ENCODE peak calls at places on chromosomes 13 and 19, in five cellular contexts. Q, I, K, Z and L are unnamed samples.

GRCh38 chr13:19984430-19985218 is 26.1 kb downstream of the ZMYM2 start:
- DNase-seq in Q (no peak), I (no peak), K (no peak), Z (no peak), L (no peak)

GRCh38 chr13:112790735-112791641 is 101.2 kb downstream of the ATP11A start:
- DNase-seq in Q (no peak), I (no peak), K (peak), Z (no peak), L (no peak)

GRCh38 chr19:49564616-49565045 is 15.7 kb downstream of the NOSIP start:
- DNase-seq in Q (peak), I (no peak), K (no peak), Z (no peak), L (no peak)

GRCh38 chr13:24307211-24308067 is 1.9 kb upstream of the C1QTNF9 start:
- DNase-seq in Q (peak), I (no peak), K (no peak), Z (peak), L (no peak)

GRCh38 chr13:29909975-29910674 is 59.7 kb upstream of the UBL3 start:
- DNase-seq in Q (peak), I (no peak), K (no peak), Z (no peak), L (no peak)

GRCh38 chr19:39497850-39498261 is 891 bp upstream of the DLL3 start:
- DNase-seq in Q (no peak), I (no peak), K (no peak), Z (peak), L (peak)

GRCh38 chr13:59269476-59269875 is 894.3 kb downstream of the DIAPH3 start:
- DNase-seq in Q (no peak), I (no peak), K (no peak), Z (no peak), L (no peak)

GRCh38 chr13:75927183-75927582 is 291.1 kb downstream of the LMO7 start:
- DNase-seq in Q (no peak), I (no peak), K (no peak), Z (no peak), L (no peak)

GRCh38 chr13:37791699-37792098 is 77.9 kb downstream of the TRPC4 start:
- DNase-seq in Q (no peak), I (no peak), K (no peak), Z (no peak), L (no peak)

GRCh38 chr13:96662036-96662435 is 332.2 kb downstream of the OXGR1 start:
- DNase-seq in Q (no peak), I (no peak), K (no peak), Z (no peak), L (no peak)

GRCh38 chr19:17579523-17580244 is 24.2 kb downstream of the COLGALT1 start:
- DNase-seq in Q (peak), I (peak), K (peak), Z (peak), L (peak)

GRCh38 chr19:38975214-38975860 is at the start of gene FBXO17:
- DNase-seq in Q (no peak), I (peak), K (peak), Z (peak), L (peak)

GRCh38 chr19:48878219-48879024 is 6.2 kb downstream of the PPP1R15A start:
- DNase-seq in Q (peak), I (peak), K (no peak), Z (peak), L (no peak)

GRCh38 chr13:110676511-110677204 is 29.3 kb downstream of the CARS2 start:
- DNase-seq in Q (no peak), I (no peak), K (no peak), Z (no peak), L (no peak)

GRCh38 chr13:102227696-102228095 is 174.2 kb downstream of the FGF14 start:
- DNase-seq in Q (no peak), I (no peak), K (no peak), Z (no peak), L (peak)

GRCh38 chr19:29702161-29702957 is 12.7 kb downstream of the C19orf12 start:
- DNase-seq in Q (no peak), I (no peak), K (no peak), Z (no peak), L (no peak)

GRCh38 chr19:32831611-32832010 is 38.0 kb downstream of the SLC7A9 start:
- DNase-seq in Q (no peak), I (no peak), K (no peak), Z (no peak), L (no peak)

GRCh38 chr13:77692746-77693448 is 4.6 kb upstream of the SLAIN1 start:
- DNase-seq in Q (no peak), I (no peak), K (no peak), Z (no peak), L (no peak)

GRCh38 chr19:57829316-57829715 is 783 bp upstream of the ZNF587B start:
- DNase-seq in Q (no peak), I (no peak), K (no peak), Z (peak), L (no peak)

GRCh38 chr19:10567696-10568443 is 909 bp downstream of the CDKN2D start:
- DNase-seq in Q (no peak), I (no peak), K (no peak), Z (no peak), L (no peak)

GRCh38 chr19:11261902-11262839 is at the start of gene DOCK6:
- DNase-seq in Q (no peak), I (no peak), K (peak), Z (peak), L (peak)

GRCh38 chr13:44420376-44421220 is 47.0 kb downstream of the SERP2 start:
- DNase-seq in Q (no peak), I (no peak), K (no peak), Z (no peak), L (no peak)

GRCh38 chr19:3670796-3671679 is 29.2 kb downstream of the PIP5K1C start:
- DNase-seq in Q (no peak), I (peak), K (peak), Z (peak), L (no peak)

GRCh38 chr13:44364601-44365000 is 9.0 kb upstream of the SERP2 start:
- DNase-seq in Q (peak), I (no peak), K (no peak), Z (no peak), L (no peak)

GRCh38 chr13:99086869-99087129 is 108.9 kb upstream of the DOCK9 start:
- DNase-seq in Q (no peak), I (no peak), K (no peak), Z (no peak), L (no peak)

GRCh38 chr13:24161010-24161775 is 673 bp downstream of the SPATA13 start:
- DNase-seq in Q (peak), I (peak), K (peak), Z (peak), L (no peak)

GRCh38 chr13:97125051-97125809 is 96.9 kb upstream of the MBNL2 start:
- DNase-seq in Q (peak), I (no peak), K (peak), Z (peak), L (peak)

GRCh38 chr13:110162053-110162452 is 144.9 kb downstream of the COL4A1 start:
- DNase-seq in Q (no peak), I (no peak), K (no peak), Z (no peak), L (no peak)

GRCh38 chr13:113178070-113178895 is 19.8 kb downstream of the PROZ start:
- DNase-seq in Q (no peak), I (no peak), K (no peak), Z (no peak), L (no peak)

GRCh38 chr13:29369060-29369743 is 226.3 kb downstream of the SLC7A1 start:
- DNase-seq in Q (peak), I (no peak), K (no peak), Z (no peak), L (no peak)

GRCh38 chr13:52868190-52868589 is 19.8 kb upstream of the PCDH8 start:
- DNase-seq in Q (no peak), I (no peak), K (no peak), Z (no peak), L (no peak)

GRCh38 chr13:113917523-113918371 is 53.9 kb upstream of the GAS6 start:
- DNase-seq in Q (no peak), I (no peak), K (peak), Z (no peak), L (peak)

GRCh38 chr19:40672038-40672437 is 18.4 kb downstream of the NUMBL start:
- DNase-seq in Q (no peak), I (no peak), K (no peak), Z (no peak), L (no peak)

GRCh38 chr19:5013761-5014160 is 44.8 kb downstream of the KDM4B start:
- DNase-seq in Q (no peak), I (no peak), K (no peak), Z (no peak), L (no peak)

GRCh38 chr19:41296323-41296935 is 13.5 kb upstream of the CCDC97 start:
- DNase-seq in Q (peak), I (no peak), K (no peak), Z (no peak), L (no peak)

GRCh38 chr13:73171926-73172325 is 113.1 kb downstream of the KLF5 start:
- DNase-seq in Q (no peak), I (no peak), K (no peak), Z (no peak), L (no peak)

GRCh38 chr13:73173160-73173905 is 114.5 kb downstream of the KLF5 start:
- DNase-seq in Q (peak), I (no peak), K (no peak), Z (no peak), L (no peak)

GRCh38 chr13:73177017-73177416 is 118.2 kb downstream of the KLF5 start:
- DNase-seq in Q (no peak), I (no peak), K (no peak), Z (no peak), L (no peak)

GRCh38 chr13:73171242-73171641 is 112.4 kb downstream of the KLF5 start:
- DNase-seq in Q (peak), I (no peak), K (no peak), Z (no peak), L (no peak)

GRCh38 chr13:73174521-73175010 is 115.8 kb downstream of the KLF5 start:
- DNase-seq in Q (no peak), I (no peak), K (no peak), Z (no peak), L (no peak)
- H3K4me3 ChIP-seq in Q (no peak), I (no peak), K (no peak), Z (no peak), L (no peak)

DNA sequence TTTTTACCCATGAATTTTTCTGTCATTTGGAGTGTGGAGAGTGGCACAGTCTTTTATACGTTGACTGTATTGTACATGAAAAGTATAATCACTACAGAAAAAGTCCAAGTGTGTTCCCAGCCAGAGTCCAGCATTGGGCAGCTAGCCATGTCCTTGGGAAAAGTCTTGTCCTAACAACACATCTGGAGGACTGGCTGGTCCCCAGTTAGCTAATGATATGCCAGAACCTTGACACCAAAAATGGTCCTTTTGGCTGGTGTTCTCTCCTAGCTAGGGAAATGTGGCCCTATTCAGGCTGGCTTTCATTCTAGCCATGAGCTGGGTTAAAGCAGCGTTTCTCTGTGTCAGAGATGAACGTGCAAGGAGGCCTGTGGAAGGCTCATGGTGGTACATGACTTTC is 98.9 kb downstream of the ESD start:
- DNase-seq in Q (no peak), I (peak), K (peak), Z (peak), L (no peak)
- H3K4me3 ChIP-seq in Q (no peak), I (no peak), K (no peak), Z (no peak), L (no peak)

GRCh38 chr13:41502676-41503075 is 45.3 kb downstream of the RGCC start:
- DNase-seq in Q (no peak), I (no peak), K (no peak), Z (no peak), L (no peak)

GRCh38 chr13:41503386-41503785 is 46.0 kb downstream of the RGCC start:
- DNase-seq in Q (no peak), I (no peak), K (no peak), Z (no peak), L (no peak)

GRCh38 chr13:41500501-41500900 is 43.2 kb downstream of the RGCC start:
- DNase-seq in Q (no peak), I (no peak), K (no peak), Z (no peak), L (no peak)

GRCh38 chr13:41501281-41501680 is 43.9 kb downstream of the RGCC start:
- DNase-seq in Q (no peak), I (no peak), K (no peak), Z (no peak), L (no peak)

GRCh38 chr13:41502021-41502420 is 44.7 kb downstream of the RGCC start:
- DNase-seq in Q (no peak), I (no peak), K (no peak), Z (no peak), L (no peak)
- H3K4me3 ChIP-seq in Q (no peak), I (no peak), K (no peak), Z (no peak), L (no peak)

GRCh38 chr13:100210966-100211710 is 122.2 kb downstream of the PCCA start:
- DNase-seq in Q (no peak), I (no peak), K (no peak), Z (no peak), L (no peak)
- H3K4me3 ChIP-seq in Q (no peak), I (no peak), K (no peak), Z (no peak), L (no peak)

GRCh38 chr19:43983544-43983911 is 460 bp upstream of the ZNF155 start:
- DNase-seq in Q (no peak), I (no peak), K (no peak), Z (no peak), L (no peak)
- H3K4me3 ChIP-seq in Q (peak), I (peak), K (peak), Z (peak), L (peak)

GRCh38 chr19:46862974-46863632 is 2.3 kb downstream of the ARHGAP35 start:
- DNase-seq in Q (no peak), I (no peak), K (no peak), Z (peak), L (no peak)
- H3K4me3 ChIP-seq in Q (peak), I (peak), K (no peak), Z (peak), L (no peak)

GRCh38 chr19:19514881-19515763 is at the start of gene TSSK6:
- DNase-seq in Q (peak), I (no peak), K (no peak), Z (no peak), L (no peak)

GRCh38 chr19:19513671-19514070 is 1.7 kb downstream of the TSSK6 start:
- DNase-seq in Q (no peak), I (no peak), K (no peak), Z (no peak), L (no peak)

GRCh38 chr19:19517235-19517619 is 1.2 kb downstream of the NDUFA13 start:
- DNase-seq in Q (no peak), I (no peak), K (no peak), Z (no peak), L (no peak)

GRCh38 chr19:19515764-19516519 is at the start of gene NDUFA13:
- DNase-seq in Q (peak), I (peak), K (peak), Z (peak), L (peak)

GRCh38 chr19:19514215-19514633 is 1.1 kb downstream of the TSSK6 start:
- DNase-seq in Q (no peak), I (peak), K (peak), Z (peak), L (no peak)
- H3K4me3 ChIP-seq in Q (no peak), I (peak), K (no peak), Z (peak), L (no peak)

GRCh38 chr13:106486287-106486686 is 49.2 kb downstream of the EFNB2 start:
- DNase-seq in Q (no peak), I (no peak), K (no peak), Z (no peak), L (no peak)

GRCh38 chr13:106484084-106484754 is 51.2 kb downstream of the EFNB2 start:
- DNase-seq in Q (no peak), I (no peak), K (no peak), Z (no peak), L (no peak)

GRCh38 chr13:106488075-106488474 is 47.4 kb downstream of the EFNB2 start:
- DNase-seq in Q (no peak), I (no peak), K (no peak), Z (no peak), L (no peak)

GRCh38 chr13:106481919-106482318 is 53.5 kb downstream of the EFNB2 start:
- DNase-seq in Q (no peak), I (no peak), K (no peak), Z (no peak), L (no peak)

DNA sequence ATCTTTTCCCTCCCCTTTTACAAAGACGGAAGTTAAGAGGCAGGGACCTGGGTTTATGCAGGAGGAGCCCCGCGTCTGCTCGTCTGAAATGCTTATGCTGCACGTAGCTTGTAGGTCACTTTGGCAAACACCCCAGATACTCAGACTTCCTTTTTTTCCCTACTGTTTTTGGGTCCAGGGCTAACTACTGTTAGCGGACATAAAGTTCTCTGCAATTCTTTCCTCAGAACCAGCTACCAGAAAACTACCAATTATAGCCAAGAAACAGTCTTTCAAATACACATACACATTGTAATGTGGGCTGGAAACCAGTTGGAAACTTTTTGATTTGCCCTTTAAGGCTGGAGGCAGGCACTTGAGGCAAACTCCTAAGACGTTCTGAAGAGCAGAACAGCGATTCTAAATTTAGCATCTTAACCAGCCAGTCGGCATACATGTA is 50.7 kb downstream of the EFNB2 start:
- DNase-seq in Q (no peak), I (peak), K (no peak), Z (peak), L (no peak)
- H3K4me3 ChIP-seq in Q (no peak), I (peak), K (no peak), Z (no peak), L (no peak)

GRCh38 chr19:50719119-50719435 is 525 bp downstream of the SHANK1 start:
- DNase-seq in Q (no peak), I (no peak), K (no peak), Z (no peak), L (no peak)

GRCh38 chr19:50717891-50718254 is 1.7 kb downstream of the SHANK1 start:
- DNase-seq in Q (no peak), I (no peak), K (no peak), Z (no peak), L (no peak)

GRCh38 chr19:50716178-50717025 is 3.2 kb downstream of the SHANK1 start:
- DNase-seq in Q (no peak), I (no peak), K (no peak), Z (no peak), L (no peak)

GRCh38 chr19:50718255-50719118 is 1.1 kb downstream of the SHANK1 start:
- DNase-seq in Q (no peak), I (no peak), K (no peak), Z (no peak), L (no peak)

GRCh38 chr19:50717026-50717723 is 2.4 kb downstream of the SHANK1 start:
- DNase-seq in Q (no peak), I (no peak), K (no peak), Z (no peak), L (no peak)
- H3K4me3 ChIP-seq in Q (no peak), I (no peak), K (no peak), Z (no peak), L (no peak)

GRCh38 chr19:55464039-55464668 is 397 bp downstream of the C19orf85 start:
- DNase-seq in Q (no peak), I (no peak), K (no peak), Z (no peak), L (no peak)
- H3K4me3 ChIP-seq in Q (no peak), I (no peak), K (no peak), Z (no peak), L (no peak)